ENCODE peak calls at places on chromosomes 11 and 22, in four cellular contexts. One of them, this sample, is unnamed.

GRCh38 chr11:64566042-64566914 is 24.7 kb upstream of the SLC22A12 start:
- DNase-seq in HepG2: peak
- DNase-seq in K562: peak
- DNase-seq in HCT116: peak
- DNase-seq in this sample: no peak

GRCh38 chr11:128555606-128556005 is 31.8 kb downstream of the ETS1 start:
- DNase-seq in HepG2: peak
- DNase-seq in K562: no peak
- DNase-seq in HCT116: peak
- DNase-seq in this sample: no peak

GRCh38 chr11:20337526-20338154 is 25.9 kb upstream of the HTATIP2 start:
- DNase-seq in HepG2: peak
- DNase-seq in K562: peak
- DNase-seq in HCT116: peak
- DNase-seq in this sample: no peak

GRCh38 chr11:70073881-70074371 is 4.2 kb upstream of the ANO1 start:
- DNase-seq in HCT116: no peak
- DNase-seq in HepG2: no peak
- DNase-seq in K562: no peak
- DNase-seq in this sample: no peak

GRCh38 chr11:32400196-32400595 is 35.1 kb downstream of the WT1 start:
- DNase-seq in K562: no peak
- DNase-seq in HepG2: no peak
- DNase-seq in HCT116: no peak
- DNase-seq in this sample: no peak

GRCh38 chr22:22687638-22688500 is 43.5 kb downstream of the GGTLC2 start:
- DNase-seq in K562: peak
- DNase-seq in HepG2: peak
- DNase-seq in HCT116: no peak
- DNase-seq in this sample: peak

GRCh38 chr11:46049325-46049860 is 71.9 kb downstream of the PHF21A start:
- DNase-seq in HCT116: no peak
- DNase-seq in K562: no peak
- DNase-seq in HepG2: no peak
- DNase-seq in this sample: no peak

GRCh38 chr11:121446752-121447156 is 5.4 kb upstream of the SORL1 start:
- DNase-seq in HCT116: no peak
- DNase-seq in HepG2: peak
- DNase-seq in K562: no peak
- DNase-seq in this sample: no peak

GRCh38 chr11:121722431-121723256 is 269.9 kb upstream of the SORL1-AS1 start:
- DNase-seq in HCT116: no peak
- DNase-seq in HepG2: peak
- DNase-seq in K562: no peak
- DNase-seq in this sample: no peak

GRCh38 chr11:12140186-12140938 is 30.0 kb downstream of the MICAL2 start:
- DNase-seq in K562: no peak
- DNase-seq in HCT116: no peak
- DNase-seq in HepG2: no peak
- DNase-seq in this sample: no peak

GRCh38 chr22:24008381-24009226 is 2.5 kb upstream of the CABIN1 start:
- DNase-seq in HepG2: peak
- DNase-seq in K562: no peak
- DNase-seq in HCT116: no peak
- DNase-seq in this sample: no peak

GRCh38 chr11:28269621-28270020 is 161.4 kb downstream of the METTL15 start:
- DNase-seq in HCT116: no peak
- DNase-seq in K562: no peak
- DNase-seq in HepG2: no peak
- DNase-seq in this sample: no peak

GRCh38 chr11:46072172-46072964 is 48.9 kb downstream of the PHF21A start:
- DNase-seq in HepG2: no peak
- DNase-seq in HCT116: no peak
- DNase-seq in K562: peak
- DNase-seq in this sample: no peak

GRCh38 chr11:68315581-68315920 is 3.2 kb downstream of the LRP5 start:
- DNase-seq in K562: peak
- DNase-seq in HepG2: no peak
- DNase-seq in HCT116: no peak
- DNase-seq in this sample: no peak

GRCh38 chr11:26626346-26626745 is 54.3 kb upstream of the MUC15 start:
- DNase-seq in K562: no peak
- DNase-seq in HCT116: no peak
- DNase-seq in HepG2: no peak
- DNase-seq in this sample: no peak

GRCh38 chr11:33997473-33998347 is 53.8 kb upstream of the CAPRIN1 start:
- DNase-seq in HepG2: no peak
- DNase-seq in HCT116: no peak
- DNase-seq in K562: no peak
- DNase-seq in this sample: no peak

GRCh38 chr11:82003671-82004148 is 730.0 kb downstream of the FAM181B start:
- DNase-seq in K562: no peak
- DNase-seq in HCT116: no peak
- DNase-seq in HepG2: no peak
- DNase-seq in this sample: no peak

GRCh38 chr11:113106507-113106906 is 145.3 kb downstream of the NCAM1 start:
- DNase-seq in HCT116: no peak
- DNase-seq in HepG2: no peak
- DNase-seq in K562: no peak
- DNase-seq in this sample: no peak

GRCh38 chr11:110565690-110566336 is 136.1 kb downstream of the FDX1 start:
- DNase-seq in HepG2: no peak
- DNase-seq in HCT116: no peak
- DNase-seq in K562: no peak
- DNase-seq in this sample: no peak

GRCh38 chr11:90874971-90875370 is 652.1 kb upstream of the CHORDC1 start:
- DNase-seq in K562: no peak
- DNase-seq in HCT116: no peak
- DNase-seq in HepG2: no peak
- DNase-seq in this sample: no peak

GRCh38 chr11:121029813-121030445 is 6.0 kb downstream of the TBCEL start:
- DNase-seq in HepG2: no peak
- DNase-seq in HCT116: no peak
- DNase-seq in K562: no peak
- DNase-seq in this sample: no peak

GRCh38 chr22:29733362-29734322 is 13.8 kb downstream of the CABP7 start:
- DNase-seq in K562: peak
- DNase-seq in HepG2: no peak
- DNase-seq in HCT116: no peak
- DNase-seq in this sample: no peak

GRCh38 chr11:108620958-108621772 is 27.6 kb upstream of the EXPH5 start:
- DNase-seq in K562: no peak
- DNase-seq in HCT116: no peak
- DNase-seq in HepG2: no peak
- DNase-seq in this sample: peak

GRCh38 chr11:132523929-132524328 is 1008.4 kb downstream of the OPCML start:
- DNase-seq in HepG2: no peak
- DNase-seq in K562: no peak
- DNase-seq in HCT116: no peak
- DNase-seq in this sample: no peak

GRCh38 chr11:110261195-110262140 is 34.9 kb downstream of the RDX start:
- DNase-seq in HepG2: no peak
- DNase-seq in K562: no peak
- DNase-seq in HCT116: no peak
- DNase-seq in this sample: no peak

DNA sequence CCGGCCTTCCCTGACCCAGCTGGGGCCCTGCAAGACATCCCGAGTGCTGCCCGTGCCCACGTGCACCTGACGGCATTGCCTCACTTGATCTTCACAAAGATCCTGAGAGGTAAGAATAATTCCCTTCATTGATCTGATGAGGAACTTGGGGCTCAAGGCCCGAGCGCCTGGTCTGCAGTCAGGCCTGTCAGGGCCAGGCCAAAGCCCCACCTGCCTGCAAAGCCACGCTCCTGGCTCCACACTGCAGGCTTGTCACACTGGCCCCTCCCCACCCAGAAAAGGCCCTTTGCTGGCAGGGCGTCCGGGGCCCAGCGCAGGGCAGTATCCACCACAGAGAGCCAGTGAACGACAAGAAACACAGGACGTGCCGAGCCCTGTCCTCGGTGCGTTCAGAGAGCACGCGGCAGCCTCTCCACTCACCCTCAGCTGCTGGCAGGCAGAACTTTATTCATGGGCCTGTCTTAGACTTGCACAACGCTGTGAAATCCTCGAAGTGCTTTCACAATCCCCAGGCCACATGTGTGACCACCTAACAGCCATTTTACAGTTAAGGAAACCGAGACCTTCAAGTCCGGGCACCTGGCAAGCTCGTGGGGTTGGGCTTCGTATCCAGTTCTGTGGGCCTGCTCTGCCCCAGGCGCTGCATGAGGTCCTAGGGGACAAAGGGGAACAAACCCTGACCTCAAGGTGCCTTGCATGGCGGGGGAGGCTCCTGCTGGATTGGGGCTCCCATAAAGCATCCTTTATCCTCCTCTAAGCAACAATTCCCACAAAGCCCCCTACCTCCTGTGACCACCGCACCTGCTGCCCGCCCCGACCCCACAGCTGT is 14.7 kb downstream of the KIAA0930 start:
- DNase-seq in HepG2: peak
- DNase-seq in HCT116: no peak
- DNase-seq in K562: no peak
- DNase-seq in this sample: no peak
- TF ChIP-seq REST in HepG2: no peak
- TF ChIP-seq REST in HCT116: no peak
- TF ChIP-seq REST in K562: no peak
- TF ChIP-seq REST in this sample: no peak

GRCh38 chr11:75827562-75827961 is 12.6 kb downstream of the UVRAG start:
- DNase-seq in K562: no peak
- DNase-seq in HCT116: no peak
- DNase-seq in HepG2: no peak
- DNase-seq in this sample: no peak
- TF ChIP-seq SIN3A in K562: no peak
- TF ChIP-seq SIN3A in HCT116: no peak
- TF ChIP-seq SIN3A in HepG2: no peak
- TF ChIP-seq SIN3A in this sample: no peak

DNA sequence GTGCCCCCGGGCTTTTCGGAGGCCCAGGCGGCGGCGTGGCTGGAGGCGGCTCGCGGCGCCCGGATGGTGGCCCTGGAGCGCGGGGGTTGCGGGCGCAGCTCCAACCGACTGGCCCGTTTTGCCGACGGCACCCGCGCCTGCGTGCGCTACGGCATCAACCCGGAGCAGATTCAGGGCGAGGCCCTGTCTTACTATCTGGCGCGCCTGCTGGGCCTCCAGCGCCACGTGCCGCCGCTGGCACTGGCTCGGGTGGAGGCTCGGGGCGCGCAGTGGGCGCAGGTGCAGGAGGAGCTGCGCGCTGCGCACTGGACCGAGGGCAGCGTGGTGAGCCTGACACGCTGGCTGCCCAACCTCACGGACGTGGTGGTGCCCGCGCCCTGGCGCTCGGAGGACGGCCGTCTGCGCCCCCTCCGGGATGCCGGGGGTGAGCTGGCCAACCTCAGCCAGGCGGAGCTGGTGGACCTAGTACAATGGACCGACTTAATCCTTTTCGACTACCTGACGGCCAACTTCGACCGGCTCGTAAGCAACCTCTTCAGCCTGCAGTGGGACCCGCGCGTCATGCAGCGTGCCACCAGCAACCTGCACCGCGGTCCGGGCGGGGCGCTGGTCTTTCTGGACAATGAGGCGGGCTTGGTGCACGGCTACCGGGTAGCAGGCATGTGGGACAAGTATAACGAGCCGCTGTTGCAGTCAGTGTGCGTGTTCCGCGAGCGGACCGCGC is 932 bp downstream of the FJX1 start:
- DNase-seq in HCT116: no peak
- DNase-seq in K562: no peak
- DNase-seq in HepG2: no peak
- DNase-seq in this sample: no peak
- TF ChIP-seq REST in HCT116: no peak
- TF ChIP-seq REST in K562: no peak
- TF ChIP-seq REST in HepG2: no peak
- TF ChIP-seq REST in this sample: no peak

GRCh38 chr22:27107824-27108223 is 450.4 kb downstream of the MIAT start:
- DNase-seq in HCT116: peak
- DNase-seq in K562: no peak
- DNase-seq in HepG2: peak
- DNase-seq in this sample: no peak

GRCh38 chr22:27101288-27101687 is 443.9 kb downstream of the MIAT start:
- DNase-seq in K562: no peak
- DNase-seq in HepG2: no peak
- DNase-seq in HCT116: no peak
- DNase-seq in this sample: no peak

GRCh38 chr22:27107005-27107404 is 449.6 kb downstream of the MIAT start:
- DNase-seq in HCT116: no peak
- DNase-seq in HepG2: no peak
- DNase-seq in K562: no peak
- DNase-seq in this sample: no peak

GRCh38 chr22:27108425-27109114 is 451.2 kb downstream of the MIAT start:
- DNase-seq in K562: no peak
- DNase-seq in HepG2: no peak
- DNase-seq in HCT116: no peak
- DNase-seq in this sample: no peak

GRCh38 chr22:27105142-27106025 is 448.0 kb downstream of the MIAT start:
- DNase-seq in K562: no peak
- DNase-seq in HepG2: no peak
- DNase-seq in HCT116: no peak
- DNase-seq in this sample: no peak
- TF ChIP-seq SIN3A in K562: no peak
- TF ChIP-seq SIN3A in HepG2: no peak
- TF ChIP-seq SIN3A in HCT116: no peak
- TF ChIP-seq SIN3A in this sample: no peak

GRCh38 chr22:19986410-19987341 is 29.9 kb downstream of the ARVCF start:
- DNase-seq in K562: peak
- DNase-seq in HCT116: no peak
- DNase-seq in HepG2: peak
- DNase-seq in this sample: no peak
- TF ChIP-seq REST in K562: peak
- TF ChIP-seq REST in HCT116: no peak
- TF ChIP-seq REST in HepG2: no peak
- TF ChIP-seq REST in this sample: no peak

DNA sequence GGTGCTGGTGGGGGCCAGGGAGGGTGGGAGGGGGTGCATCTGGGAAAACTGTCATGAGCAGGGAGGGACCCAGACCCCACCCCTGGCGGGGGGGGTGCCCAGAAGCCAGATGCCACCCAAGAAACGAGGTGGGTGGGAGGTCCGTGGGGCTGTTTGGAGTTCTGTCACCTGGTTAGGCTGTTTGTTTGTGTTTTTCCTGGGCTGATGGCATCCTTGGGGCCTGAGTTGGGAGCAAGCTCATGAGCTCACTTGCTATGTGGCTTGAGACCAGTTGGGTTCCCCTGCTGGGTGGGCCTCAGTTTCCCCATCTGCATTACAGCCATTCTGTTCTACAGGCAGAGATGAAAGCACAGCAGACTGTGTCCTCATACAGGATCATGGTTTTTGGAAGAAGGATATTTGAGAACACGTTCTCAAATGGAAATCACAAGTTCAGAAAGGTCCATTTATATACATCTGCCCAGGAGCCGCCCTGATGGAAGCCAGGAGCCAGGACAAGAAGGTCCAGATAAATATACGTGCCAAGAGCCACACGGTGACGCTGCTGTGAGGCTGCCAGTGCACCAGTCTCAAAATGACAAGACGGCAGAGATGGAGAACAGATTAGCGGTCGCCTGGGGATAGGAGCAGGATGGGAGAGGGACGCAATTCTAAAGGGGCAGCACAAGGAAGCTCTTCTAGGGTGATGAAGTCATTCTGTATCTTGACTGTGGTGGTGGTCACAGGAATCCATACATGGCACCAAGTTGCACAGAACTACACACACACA is 312.9 kb downstream of the MN1 start:
- DNase-seq in K562: no peak
- DNase-seq in HCT116: no peak
- DNase-seq in HepG2: peak
- DNase-seq in this sample: no peak
- TF ChIP-seq SIN3A in K562: no peak
- TF ChIP-seq SIN3A in HCT116: no peak
- TF ChIP-seq SIN3A in HepG2: no peak
- TF ChIP-seq SIN3A in this sample: no peak

This sample was measured in Panc1.